ENCODE peak calls at places on chromosomes 11 and 22, in ten cellular contexts. One of them, this sample, is unnamed.

GRCh38 chr11:124748481-124749338 is 3.3 kb downstream of the VSIG2 start:
- DNase-seq in NB4: no peak
- DNase-seq in IMR-90: peak
- DNase-seq in endodermal cell: peak
- DNase-seq in fibroblast of lung: no peak
- DNase-seq in choroid plexus epithelial cell: peak
- DNase-seq in coronary artery: no peak
- DNase-seq in WERI-Rb-1: no peak
- DNase-seq in GM23338: no peak
- DNase-seq in fibroblast of pulmonary artery: no peak
- DNase-seq in this sample: no peak

GRCh38 chr22:16955678-16956210 is 52.3 kb downstream of the GAB4 start:
- DNase-seq in NB4: no peak
- DNase-seq in IMR-90: no peak
- DNase-seq in endodermal cell: no peak
- DNase-seq in fibroblast of lung: no peak
- DNase-seq in choroid plexus epithelial cell: no peak
- DNase-seq in coronary artery: no peak
- DNase-seq in WERI-Rb-1: no peak
- DNase-seq in GM23338: no peak
- DNase-seq in fibroblast of pulmonary artery: no peak
- DNase-seq in this sample: no peak

GRCh38 chr11:130415719-130416536 is 12.5 kb downstream of the ADAMTS8 start:
- DNase-seq in NB4: no peak
- DNase-seq in IMR-90: peak
- DNase-seq in endodermal cell: no peak
- DNase-seq in fibroblast of lung: no peak
- DNase-seq in choroid plexus epithelial cell: no peak
- DNase-seq in coronary artery: no peak
- DNase-seq in WERI-Rb-1: no peak
- DNase-seq in GM23338: no peak
- DNase-seq in fibroblast of pulmonary artery: no peak
- DNase-seq in this sample: no peak

GRCh38 chr11:44559207-44559943 is 6.1 kb upstream of the CD82 start:
- DNase-seq in NB4: peak
- DNase-seq in IMR-90: no peak
- DNase-seq in endodermal cell: peak
- DNase-seq in fibroblast of lung: no peak
- DNase-seq in choroid plexus epithelial cell: no peak
- DNase-seq in coronary artery: no peak
- DNase-seq in WERI-Rb-1: peak
- DNase-seq in GM23338: peak
- DNase-seq in fibroblast of pulmonary artery: no peak
- DNase-seq in this sample: no peak

GRCh38 chr11:32154275-32154674 is 63.4 kb downstream of the RCN1 start:
- DNase-seq in NB4: peak
- DNase-seq in IMR-90: peak
- DNase-seq in endodermal cell: no peak
- DNase-seq in fibroblast of lung: peak
- DNase-seq in choroid plexus epithelial cell: peak
- DNase-seq in coronary artery: no peak
- DNase-seq in WERI-Rb-1: peak
- DNase-seq in GM23338: peak
- DNase-seq in fibroblast of pulmonary artery: peak
- DNase-seq in this sample: peak

GRCh38 chr11:66851251-66851620 is 5.6 kb upstream of the LRFN4 start:
- DNase-seq in NB4: no peak
- DNase-seq in IMR-90: no peak
- DNase-seq in endodermal cell: peak
- DNase-seq in fibroblast of lung: no peak
- DNase-seq in choroid plexus epithelial cell: no peak
- DNase-seq in coronary artery: no peak
- DNase-seq in WERI-Rb-1: no peak
- DNase-seq in GM23338: no peak
- DNase-seq in fibroblast of pulmonary artery: no peak
- DNase-seq in this sample: no peak

GRCh38 chr22:29983296-29983917 is 96.9 kb upstream of the HORMAD2 start:
- DNase-seq in NB4: no peak
- DNase-seq in IMR-90: no peak
- DNase-seq in endodermal cell: no peak
- DNase-seq in fibroblast of lung: no peak
- DNase-seq in choroid plexus epithelial cell: no peak
- DNase-seq in coronary artery: no peak
- DNase-seq in WERI-Rb-1: no peak
- DNase-seq in GM23338: no peak
- DNase-seq in fibroblast of pulmonary artery: no peak
- DNase-seq in this sample: no peak

GRCh38 chr11:7536102-7536501 is 22.3 kb downstream of the PPFIBP2 start:
- DNase-seq in NB4: no peak
- DNase-seq in IMR-90: no peak
- DNase-seq in endodermal cell: peak
- DNase-seq in fibroblast of lung: no peak
- DNase-seq in choroid plexus epithelial cell: no peak
- DNase-seq in coronary artery: no peak
- DNase-seq in WERI-Rb-1: no peak
- DNase-seq in GM23338: peak
- DNase-seq in fibroblast of pulmonary artery: no peak
- DNase-seq in this sample: no peak

GRCh38 chr11:113818426-113818825 is 38.8 kb downstream of the CLDN25 start:
- DNase-seq in NB4: no peak
- DNase-seq in IMR-90: no peak
- DNase-seq in endodermal cell: no peak
- DNase-seq in fibroblast of lung: peak
- DNase-seq in choroid plexus epithelial cell: peak
- DNase-seq in coronary artery: no peak
- DNase-seq in WERI-Rb-1: no peak
- DNase-seq in GM23338: no peak
- DNase-seq in fibroblast of pulmonary artery: peak
- DNase-seq in this sample: peak

GRCh38 chr22:50245214-50246072 is 620 bp upstream of the TUBGCP6 start:
- DNase-seq in NB4: no peak
- DNase-seq in IMR-90: no peak
- DNase-seq in endodermal cell: no peak
- DNase-seq in fibroblast of lung: no peak
- DNase-seq in choroid plexus epithelial cell: no peak
- DNase-seq in coronary artery: no peak
- DNase-seq in WERI-Rb-1: no peak
- DNase-seq in GM23338: no peak
- DNase-seq in fibroblast of pulmonary artery: no peak
- DNase-seq in this sample: no peak

GRCh38 chr11:65170058-65170534 is at the start of gene SPDYC:
- DNase-seq in NB4: peak
- DNase-seq in IMR-90: no peak
- DNase-seq in endodermal cell: peak
- DNase-seq in fibroblast of lung: no peak
- DNase-seq in choroid plexus epithelial cell: no peak
- DNase-seq in coronary artery: no peak
- DNase-seq in WERI-Rb-1: no peak
- DNase-seq in GM23338: peak
- DNase-seq in fibroblast of pulmonary artery: no peak
- DNase-seq in this sample: peak

GRCh38 chr11:69760319-69760718 is 14.8 kb downstream of the FGF4 start:
- DNase-seq in NB4: no peak
- DNase-seq in IMR-90: no peak
- DNase-seq in endodermal cell: no peak
- DNase-seq in fibroblast of lung: no peak
- DNase-seq in choroid plexus epithelial cell: no peak
- DNase-seq in coronary artery: no peak
- DNase-seq in WERI-Rb-1: no peak
- DNase-seq in GM23338: no peak
- DNase-seq in fibroblast of pulmonary artery: no peak
- DNase-seq in this sample: no peak
- H3K4me3 ChIP-seq in NB4: no peak
- H3K4me3 ChIP-seq in IMR-90: no peak
- H3K4me3 ChIP-seq in endodermal cell: no peak
- H3K4me3 ChIP-seq in fibroblast of lung: no peak
- H3K4me3 ChIP-seq in choroid plexus epithelial cell: no peak
- H3K4me3 ChIP-seq in coronary artery: no peak
- H3K4me3 ChIP-seq in WERI-Rb-1: no peak
- H3K4me3 ChIP-seq in GM23338: no peak
- H3K4me3 ChIP-seq in fibroblast of pulmonary artery: no peak
- H3K4me3 ChIP-seq in this sample: no peak

DNA sequence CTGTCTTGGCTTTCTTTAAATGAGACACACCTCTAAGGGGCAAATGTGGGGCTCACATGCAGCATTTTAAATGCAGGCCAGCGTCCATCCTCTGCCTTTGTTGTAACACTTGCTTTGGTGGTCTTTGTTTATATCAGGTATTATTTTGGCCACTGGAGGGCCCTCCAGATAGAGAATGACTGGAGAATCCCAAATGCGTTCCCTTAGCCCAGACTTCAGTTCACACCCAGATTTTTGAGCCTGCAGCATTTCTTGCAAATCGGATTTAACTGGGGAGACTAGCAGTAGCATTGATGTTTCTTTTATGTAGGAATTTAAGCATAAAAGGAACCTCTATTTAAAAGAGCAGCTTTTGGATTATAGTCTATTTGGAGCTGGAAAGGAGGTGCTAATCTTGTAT is 200.2 kb upstream of the SORL1-AS1 start:
- DNase-seq in NB4: no peak
- DNase-seq in IMR-90: no peak
- DNase-seq in endodermal cell: no peak
- DNase-seq in fibroblast of lung: no peak
- DNase-seq in choroid plexus epithelial cell: peak
- DNase-seq in coronary artery: no peak
- DNase-seq in WERI-Rb-1: peak
- DNase-seq in GM23338: peak
- DNase-seq in fibroblast of pulmonary artery: peak
- DNase-seq in this sample: no peak
- TF ChIP-seq CTCF in NB4: no peak
- TF ChIP-seq CTCF in IMR-90: peak
- TF ChIP-seq CTCF in endodermal cell: peak
- TF ChIP-seq CTCF in fibroblast of lung: peak
- TF ChIP-seq CTCF in choroid plexus epithelial cell: peak
- TF ChIP-seq CTCF in coronary artery: peak
- TF ChIP-seq CTCF in WERI-Rb-1: peak
- TF ChIP-seq CTCF in GM23338: peak
- TF ChIP-seq CTCF in fibroblast of pulmonary artery: peak
- TF ChIP-seq CTCF in this sample: peak

GRCh38 chr11:104876838-104877500 is 21.3 kb downstream of the CASP12 start:
- DNase-seq in NB4: no peak
- DNase-seq in IMR-90: no peak
- DNase-seq in endodermal cell: no peak
- DNase-seq in fibroblast of lung: no peak
- DNase-seq in choroid plexus epithelial cell: no peak
- DNase-seq in coronary artery: no peak
- DNase-seq in WERI-Rb-1: no peak
- DNase-seq in GM23338: no peak
- DNase-seq in fibroblast of pulmonary artery: no peak
- DNase-seq in this sample: no peak
- H3K4me3 ChIP-seq in NB4: no peak
- H3K4me3 ChIP-seq in IMR-90: no peak
- H3K4me3 ChIP-seq in endodermal cell: no peak
- H3K4me3 ChIP-seq in fibroblast of lung: no peak
- H3K4me3 ChIP-seq in choroid plexus epithelial cell: no peak
- H3K4me3 ChIP-seq in coronary artery: no peak
- H3K4me3 ChIP-seq in WERI-Rb-1: no peak
- H3K4me3 ChIP-seq in GM23338: no peak
- H3K4me3 ChIP-seq in fibroblast of pulmonary artery: no peak
- H3K4me3 ChIP-seq in this sample: no peak

GRCh38 chr22:41123151-41123550 is 30.8 kb downstream of the EP300 start:
- DNase-seq in NB4: no peak
- DNase-seq in IMR-90: peak
- DNase-seq in endodermal cell: no peak
- DNase-seq in fibroblast of lung: no peak
- DNase-seq in choroid plexus epithelial cell: peak
- DNase-seq in coronary artery: no peak
- DNase-seq in WERI-Rb-1: no peak
- DNase-seq in GM23338: no peak
- DNase-seq in fibroblast of pulmonary artery: peak
- DNase-seq in this sample: peak
- TF ChIP-seq CTCF in NB4: no peak
- TF ChIP-seq CTCF in IMR-90: no peak
- TF ChIP-seq CTCF in endodermal cell: no peak
- TF ChIP-seq CTCF in fibroblast of lung: no peak
- TF ChIP-seq CTCF in choroid plexus epithelial cell: no peak
- TF ChIP-seq CTCF in coronary artery: no peak
- TF ChIP-seq CTCF in WERI-Rb-1: no peak
- TF ChIP-seq CTCF in GM23338: no peak
- TF ChIP-seq CTCF in fibroblast of pulmonary artery: no peak
- TF ChIP-seq CTCF in this sample: no peak